ENCODE peak calls at places on chromosomes 1 and 21, in five cellular contexts. L is Calu3, S is cerebellum, C is occipital lobe, U is KBM-7. J is an unnamed sample.

GRCh38 chr1:11157394-11157793 is 31.8 kb upstream of the ANGPTL7 start:
- DNase-seq in U (no peak), S (peak), C (no peak), L (no peak), J (no peak)

GRCh38 chr1:195096051-195096521 is 1512.2 kb downstream of the KCNT2 start:
- DNase-seq in L (no peak), U (no peak), S (no peak), C (no peak), J (no peak)

GRCh38 chr1:183209533-183210158 is 23.6 kb downstream of the LAMC2 start:
- DNase-seq in L (peak), U (no peak), C (no peak), S (no peak), J (no peak)

GRCh38 chr1:227065311-227065710 is 125.2 kb downstream of the COQ8A start:
- DNase-seq in C (no peak), L (no peak), S (no peak), U (no peak), J (no peak)

GRCh38 chr21:42313501-42313969 is 1.7 kb downstream of the TFF3 start:
- DNase-seq in U (no peak), L (no peak), S (no peak), C (no peak), J (no peak)

GRCh38 chr1:111506561-111506960 is 3.1 kb upstream of the ADORA3 start:
- DNase-seq in U (no peak), L (no peak), C (no peak), S (no peak), J (no peak)

GRCh38 chr1:6245086-6245868 is 1.3 kb downstream of the HES3 start:
- DNase-seq in S (peak), L (peak), C (peak), U (peak), J (peak)

GRCh38 chr1:24693827-24694379 is 50.8 kb downstream of the SRRM1 start:
- DNase-seq in L (no peak), S (no peak), U (no peak), C (no peak), J (no peak)

GRCh38 chr1:8858888-8859706 is 19.4 kb downstream of the ENO1 start:
- DNase-seq in L (peak), S (peak), U (peak), C (no peak), J (peak)

GRCh38 chr1:67342002-67342890 is 34.6 kb downstream of the IL12RB2 start:
- DNase-seq in U (no peak), S (no peak), C (no peak), L (no peak), J (no peak)

GRCh38 chr1:171807547-171807946 is 26.1 kb downstream of the METTL13 start:
- DNase-seq in U (peak), S (no peak), C (no peak), L (no peak), J (no peak)

GRCh38 chr1:46558141-46558963 is 6.9 kb upstream of the KNCN start:
- DNase-seq in U (no peak), S (no peak), L (no peak), C (peak), J (peak)

GRCh38 chr1:175129997-175130648 is 62.5 kb downstream of the KIAA0040 start:
- DNase-seq in S (peak), C (no peak), L (no peak), U (peak), J (peak)